ENCODE peak calls at places on chromosomes 6 and 20, in eight cellular contexts. U is transverse colon; X is effector CD4-positive, alpha-beta T cell; V is stimulated activated CD4-positive, alpha-beta T cell treated with anti-CD3 and anti-CD28 coated beads, Interleukin-2, amount 100 ng/mL, for 48 hours; Z is fibroblast of the aortic adventitia; G is SJSA1; P is EH; M is ELR. I is an unnamed sample.

GRCh38 chr6:51098801-51099200 is 280.1 kb downstream of the TFAP2B start:
- DNase-seq in U (no peak), X (no peak), V (no peak), Z (peak; percentile 3), G (no peak), P (no peak), M (peak; percentile 18), I (no peak)

GRCh38 chr6:12232339-12232738 is 57.8 kb upstream of the EDN1 start:
- DNase-seq in U (no peak), X (no peak), V (no peak), Z (no peak), G (no peak), P (peak; percentile 76), M (peak; percentile 77), I (peak; percentile 51)

GRCh38 chr6:42313941-42314570 is 96.4 kb upstream of the MRPS10 start:
- DNase-seq in U (no peak), X (no peak), V (no peak), Z (peak; percentile 55), G (peak; percentile 64), P (peak; percentile 83), M (peak; percentile 65), I (peak; percentile 60)

GRCh38 chr20:10770753-10771152 is 97.0 kb upstream of the JAG1 start:
- DNase-seq in U (no peak), X (no peak), V (no peak), Z (no peak), G (no peak), P (no peak), M (no peak), I (no peak)

GRCh38 chr6:134537146-134537555 is 219.2 kb upstream of the SGK1 start:
- DNase-seq in U (no peak), X (no peak), V (no peak), Z (peak; percentile 78), G (peak; percentile 82), P (peak; percentile 94), M (peak; percentile 98), I (peak; percentile 90)

GRCh38 chr6:26025047-26025893 is 62.0 kb upstream of the HFE start:
- DNase-seq in U (no peak), X (no peak), V (no peak), Z (peak; percentile 92), G (peak; percentile 45), P (peak; percentile 86), M (peak; percentile 88), I (peak; percentile 65)

GRCh38 chr6:85092224-85092623 is 327.8 kb upstream of the TBX18 start:
- DNase-seq in U (no peak), X (no peak), V (no peak), Z (no peak), G (no peak), P (no peak), M (no peak), I (no peak)

GRCh38 chr6:2110504-2110903 is 134.9 kb downstream of the GMDS start:
- DNase-seq in U (no peak), X (no peak), V (no peak), Z (peak; percentile 22), G (no peak), P (peak; percentile 9), M (no peak), I (no peak)

GRCh38 chr6:44543664-44544063 is 156.2 kb downstream of the CDC5L start:
- DNase-seq in U (no peak), X (no peak), V (no peak), Z (no peak), G (no peak), P (no peak), M (no peak), I (no peak)

GRCh38 chr6:156967852-156968251 is 190.7 kb downstream of the ARID1B start:
- DNase-seq in U (no peak), X (no peak), V (no peak), Z (no peak), G (no peak), P (no peak), M (no peak), I (no peak)

GRCh38 chr6:106509420-106510089 is 119.7 kb downstream of the RTN4IP1 start:
- DNase-seq in U (no peak), X (no peak), V (no peak), Z (no peak), G (no peak), P (no peak), M (peak; percentile 28), I (peak; percentile 26)

GRCh38 chr6:149963212-149963461 is 606 bp upstream of the ULBP1 start:
- DNase-seq in U (no peak), X (no peak), V (no peak), Z (peak; percentile 36), G (no peak), P (peak; percentile 83), M (peak; percentile 81), I (peak; percentile 69)

GRCh38 chr6:4563877-4564276 is 212.3 kb upstream of the CDYL start:
- DNase-seq in U (no peak), X (no peak), V (no peak), Z (no peak), G (no peak), P (no peak), M (no peak), I (no peak)

GRCh38 chr20:49712118-49712517 is 1.6 kb downstream of the B4GALT5 start:
- DNase-seq in U (no peak), X (no peak), V (no peak), Z (no peak), G (no peak), P (no peak), M (no peak), I (no peak)

GRCh38 chr6:163860194-163861081 is 445.9 kb downstream of the QKI start:
- DNase-seq in U (no peak), X (no peak), V (no peak), Z (peak; percentile 32), G (no peak), P (peak; percentile 79), M (peak; percentile 54), I (peak; percentile 54)

GRCh38 chr6:108884211-108885059 is 36.2 kb downstream of the ARMC2 start:
- DNase-seq in U (no peak), X (no peak), V (no peak), Z (no peak), G (no peak), P (no peak), M (no peak), I (no peak)

GRCh38 chr20:53850318-53850717 is 220.1 kb downstream of the BCAS1 start:
- DNase-seq in U (no peak), X (no peak), V (no peak), Z (no peak), G (no peak), P (no peak), M (no peak), I (no peak)

GRCh38 chr6:12203001-12203400 is 87.2 kb upstream of the EDN1 start:
- DNase-seq in U (no peak), X (no peak), V (no peak), Z (peak; percentile 8), G (peak; percentile 80), P (peak; percentile 88), M (no peak), I (peak; percentile 93)

GRCh38 chr20:5652626-5653573 is 97.3 kb upstream of the SHLD1 start:
- DNase-seq in U (no peak), X (no peak), V (no peak), Z (peak; percentile 66), G (no peak), P (peak; percentile 85), M (peak; percentile 96), I (peak; percentile 59)

GRCh38 chr6:28585335-28585734 is 59.7 kb downstream of the GPX5 start:
- DNase-seq in U (no peak), X (no peak), V (no peak), Z (no peak), G (no peak), P (peak; percentile 27), M (peak; percentile 83), I (peak; percentile 24)

GRCh38 chr6:27545271-27546046 is 72.6 kb upstream of the ZNF184 start:
- DNase-seq in U (no peak), X (no peak), V (peak; percentile 51), Z (peak; percentile 51), G (no peak), P (peak; percentile 49), M (peak; percentile 88), I (peak; percentile 71)

GRCh38 chr20:371755-372542 is 8.6 kb upstream of the TRIB3 start:
- DNase-seq in U (peak; percentile 59), X (no peak), V (no peak), Z (peak; percentile 96), G (no peak), P (peak; percentile 96), M (peak; percentile 94), I (peak; percentile 43)

GRCh38 chr6:14876778-14877613 is 368.9 kb upstream of the JARID2 start:
- DNase-seq in U (no peak), X (peak; percentile 7), V (no peak), Z (peak; percentile 78), G (peak; percentile 50), P (peak; percentile 90), M (peak; percentile 95), I (peak; percentile 63)

GRCh38 chr20:19849341-19850189 is 91.5 kb downstream of the RIN2 start:
- DNase-seq in U (no peak), X (no peak), V (no peak), Z (peak; percentile 72), G (no peak), P (peak; percentile 81), M (no peak), I (peak; percentile 59)

GRCh38 chr6:168145747-168146596 is 67.0 kb upstream of the FRMD1 start:
- DNase-seq in U (no peak), X (no peak), V (no peak), Z (no peak), G (peak; percentile 35), P (no peak), M (no peak), I (no peak)

GRCh38 chr6:22322103-22322882 is 25.5 kb upstream of the PRL start:
- DNase-seq in U (no peak), X (no peak), V (no peak), Z (no peak), G (no peak), P (no peak), M (no peak), I (no peak)

GRCh38 chr20:60966766-60967165 is 285.3 kb upstream of the CDH4 start:
- DNase-seq in U (no peak), X (no peak), V (no peak), Z (no peak), G (no peak), P (no peak), M (no peak), I (no peak)

GRCh38 chr20:41047975-41048305 is 19.3 kb downstream of the TOP1 start:
- DNase-seq in U (no peak), X (no peak), V (no peak), Z (peak; percentile 62), G (no peak), P (peak; percentile 56), M (peak; percentile 64), I (peak; percentile 33)

GRCh38 chr6:159062564-159062945 is 17.8 kb upstream of the TAGAP start:
- DNase-seq in U (no peak), X (peak; percentile 51), V (no peak), Z (no peak), G (no peak), P (no peak), M (no peak), I (no peak)

GRCh38 chr6:20024316-20024673 is 187.1 kb downstream of the ID4 start:
- DNase-seq in U (no peak), X (no peak), V (no peak), Z (no peak), G (no peak), P (no peak), M (no peak), I (no peak)

GRCh38 chr20:49392745-49393144 is 89.7 kb downstream of the KCNB1 start:
- DNase-seq in U (no peak), X (no peak), V (no peak), Z (no peak), G (no peak), P (no peak), M (no peak), I (no peak)

GRCh38 chr6:27157461-27158315 is 89.8 kb upstream of the PRSS16 start:
- DNase-seq in U (peak; percentile 74), X (peak; percentile 68), V (peak; percentile 74), Z (peak; percentile 73), G (peak; percentile 70), P (peak; percentile 69), M (peak; percentile 91), I (peak; percentile 52)

GRCh38 chr6:136499370-136499769 is 50.9 kb downstream of the MAP7 start:
- DNase-seq in U (no peak), X (no peak), V (no peak), Z (no peak), G (no peak), P (no peak), M (no peak), I (no peak)

GRCh38 chr20:1734269-1734858 is 76.8 kb upstream of the SIRPG start:
- DNase-seq in U (no peak), X (no peak), V (no peak), Z (peak; percentile 17), G (no peak), P (peak; percentile 19), M (peak; percentile 37), I (no peak)

I was measured in astrocyte of the hippocampus.